ENCODE peak calls at places on chromosomes 16 and 17, in six cellular contexts. X is fibroblast of pulmonary artery, T is HFF-Myc, B is IMR-90, K is heart right ventricle, J is cardiac fibroblast. Z is an unnamed sample.

GRCh38 chr16:87392823-87393679 is 915 bp downstream of the MAP1LC3B start:
- DNase-seq in X (peak; percentile 47), T (no peak), B (peak; percentile 47), K (no peak), J (peak; percentile 56), Z (peak; percentile 46)

GRCh38 chr17:39701012-39701783 is 1.3 kb downstream of the ERBB2 start:
- DNase-seq in X (no peak), T (no peak), B (no peak), K (no peak), J (no peak), Z (no peak)

GRCh38 chr16:78538284-78538683 is 438.8 kb downstream of the WWOX start:
- DNase-seq in X (no peak), T (no peak), B (no peak), K (no peak), J (no peak), Z (no peak)

GRCh38 chr17:1714980-1715802 is 5.0 kb upstream of the TLCD2 start:
- DNase-seq in X (peak; percentile 91), T (no peak), B (peak; percentile 88), K (peak; percentile 92), J (peak; percentile 97), Z (peak; percentile 76)

GRCh38 chr17:43661699-43662431 is at the start of gene MEOX1:
- DNase-seq in X (peak; percentile 54), T (peak; percentile 80), B (peak; percentile 82), K (peak; percentile 56), J (peak; percentile 64), Z (peak; percentile 64)

GRCh38 chr17:67244621-67245072 is 349 bp downstream of the HELZ start:
- DNase-seq in X (no peak), T (no peak), B (no peak), K (no peak), J (no peak), Z (no peak)

GRCh38 chr17:28738680-28739384 is 5.0 kb upstream of the TRAF4 start:
- DNase-seq in X (no peak), T (no peak), B (no peak), K (no peak), J (no peak), Z (no peak)

GRCh38 chr16:26599786-26600107 is 467.0 kb upstream of the C16orf82 start:
- DNase-seq in X (no peak), T (no peak), B (no peak), K (no peak), J (no peak), Z (no peak)

GRCh38 chr17:64061157-64061898 is 40.9 kb upstream of the ICAM2 start:
- DNase-seq in X (peak; percentile 75), T (no peak), B (peak; percentile 36), K (no peak), J (peak; percentile 53), Z (peak; percentile 85)

GRCh38 chr17:62965149-62965648 is 836 bp upstream of the TANC2 start:
- DNase-seq in X (no peak), T (no peak), B (peak; percentile 52), K (no peak), J (no peak), Z (no peak)

GRCh38 chr17:55273579-55274370 is 9.0 kb downstream of the HLF start:
- DNase-seq in X (no peak), T (no peak), B (no peak), K (peak; percentile 71), J (peak; percentile 7), Z (peak; percentile 76)

GRCh38 chr16:72182976-72183375 is 11.0 kb upstream of the PMFBP1 start:
- DNase-seq in X (no peak), T (no peak), B (no peak), K (no peak), J (no peak), Z (no peak)

GRCh38 chr17:69320210-69320907 is 6.6 kb downstream of the ABCA5 start:
- DNase-seq in X (peak; percentile 36), T (no peak), B (no peak), K (no peak), J (peak; percentile 7), Z (peak; percentile 9)

GRCh38 chr17:17114592-17115225 is 72.5 kb downstream of the MPRIP start:
- DNase-seq in X (no peak), T (no peak), B (no peak), K (no peak), J (no peak), Z (no peak)

GRCh38 chr16:67260426-67261063 is 11.8 kb downstream of the SLC9A5 start:
- DNase-seq in X (peak; percentile 79), T (peak; percentile 65), B (peak; percentile 72), K (no peak), J (peak; percentile 77), Z (peak; percentile 55)
- TF ChIP-seq CTCF in X (peak; percentile 81), T (peak; percentile 67), B (peak; percentile 79), K (peak; percentile 60), J (peak; percentile 77), Z (peak; percentile 86)

GRCh38 chr16:325375-326155 is 27.0 kb downstream of the AXIN1 start:
- DNase-seq in X (no peak), T (no peak), B (no peak), K (no peak), J (no peak), Z (no peak)
- H3K4me3 ChIP-seq in X (no peak overlapping the region), T (no peak overlapping the region), B (no peak overlapping the region), K (peak overlapping the region; percentile 24), J (no peak overlapping the region), Z (no peak overlapping the region)

DNA sequence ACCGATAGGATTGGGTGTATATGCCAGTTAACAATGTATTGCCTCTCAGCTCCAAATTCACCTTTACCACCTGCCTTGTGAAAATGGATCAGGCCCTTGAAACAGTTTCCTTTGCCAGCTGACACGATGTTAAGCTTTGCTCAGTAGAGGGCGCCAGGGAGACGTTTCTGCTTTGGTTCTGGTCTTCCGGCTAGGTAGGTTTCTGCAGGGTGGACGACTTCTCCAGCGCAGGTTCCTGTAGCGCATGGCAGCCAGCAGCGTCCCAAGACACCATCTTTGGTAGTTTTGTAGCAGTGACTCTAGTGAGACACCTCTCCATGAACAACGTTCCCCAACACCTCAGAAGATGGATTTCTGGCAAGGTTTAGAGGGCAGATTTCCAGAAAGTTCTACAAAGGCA is 24.0 kb downstream of the SYCE1L start:
- DNase-seq in X (no peak), T (no peak), B (no peak), K (no peak), J (no peak), Z (no peak)
- TF ChIP-seq CTCF in X (peak; percentile 23), T (peak; percentile 46), B (peak; percentile 8), K (no peak), J (peak; percentile 39), Z (peak; percentile 28)

DNA sequence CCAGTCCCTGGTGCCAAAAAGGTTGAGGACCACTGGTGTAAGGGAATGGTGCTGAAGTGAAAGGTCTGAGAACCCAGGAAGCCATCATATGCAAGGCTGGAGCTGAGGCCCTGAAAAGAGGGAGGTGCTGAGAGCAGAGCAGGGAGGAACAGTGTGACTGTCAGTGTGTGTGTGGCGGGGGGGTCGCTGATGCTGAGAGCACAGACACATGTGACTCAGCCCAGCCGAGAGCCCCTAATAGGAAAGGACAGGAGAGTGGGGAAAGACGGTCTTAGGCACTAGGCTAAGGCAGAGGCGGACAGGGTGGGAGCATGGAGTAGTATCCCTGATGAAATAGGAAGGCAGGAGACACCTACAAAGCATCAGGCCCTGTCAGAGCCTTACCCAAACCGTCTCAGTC is 1.2 kb downstream of the B9D1 start:
- DNase-seq in X (no peak), T (no peak), B (no peak), K (no peak), J (no peak), Z (no peak)
- H3K4me3 ChIP-seq in X (no peak overlapping the region), T (peak overlapping the region; percentile 74), B (no peak overlapping the region), K (no peak overlapping the region), J (no peak overlapping the region), Z (no peak overlapping the region)

GRCh38 chr16:67282447-67282805 is 3.1 kb downstream of the PLEKHG4 start:
- DNase-seq in X (no peak), T (no peak), B (no peak), K (no peak), J (no peak), Z (no peak)

GRCh38 chr16:67284699-67285646 is 5.6 kb downstream of the PLEKHG4 start:
- DNase-seq in X (peak; percentile 39), T (no peak), B (peak; percentile 12), K (peak; percentile 23), J (peak; percentile 50), Z (peak; percentile 21)

GRCh38 chr16:67281536-67282446 is 2.5 kb downstream of the PLEKHG4 start:
- DNase-seq in X (no peak), T (no peak), B (no peak), K (no peak), J (no peak), Z (no peak)

GRCh38 chr16:67283826-67284555 is 4.7 kb downstream of the PLEKHG4 start:
- DNase-seq in X (no peak), T (no peak), B (no peak), K (no peak), J (no peak), Z (no peak)

GRCh38 chr16:67283039-67283825 is 3.9 kb downstream of the PLEKHG4 start:
- DNase-seq in X (peak; percentile 56), T (no peak), B (peak; percentile 44), K (no peak), J (peak; percentile 23), Z (peak; percentile 57)
- TF ChIP-seq CTCF in X (peak; percentile 6), T (no peak), B (no peak), K (no peak), J (peak; percentile 8), Z (no peak)

DNA sequence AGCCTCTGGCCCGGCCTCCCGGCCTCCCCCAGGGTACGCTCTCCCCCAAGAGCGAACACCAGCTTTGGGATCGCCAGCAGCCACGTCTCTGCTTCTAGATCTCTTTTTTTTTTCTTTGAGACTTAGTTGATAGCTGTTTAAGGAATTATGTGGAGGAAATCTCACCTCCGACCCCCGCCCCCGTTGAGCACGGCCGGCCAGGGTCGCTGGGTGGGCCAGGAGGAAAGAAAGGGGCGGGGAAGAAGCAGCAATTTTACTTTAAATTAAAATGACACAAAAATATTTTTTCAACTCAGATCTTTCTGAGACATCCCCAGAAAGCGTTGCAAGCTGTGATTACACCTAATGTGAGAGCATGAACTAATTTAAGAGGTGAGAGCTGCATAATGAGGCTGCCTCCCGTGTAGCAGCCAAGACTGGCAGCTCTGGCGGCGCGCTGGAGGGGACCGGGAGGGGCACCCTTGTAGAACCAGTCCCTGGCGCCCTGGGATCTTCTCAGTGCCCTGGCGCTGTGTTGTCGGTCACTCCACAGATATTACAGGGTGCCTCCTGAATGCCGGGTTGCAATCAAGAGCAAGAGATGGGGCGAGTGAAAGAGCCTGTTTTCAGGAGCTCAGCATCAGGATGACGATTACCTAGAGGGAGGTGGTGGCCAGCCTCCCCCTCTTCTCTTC is 1.9 kb upstream of the CBLN1 start:
- DNase-seq in X (no peak), T (no peak), B (no peak), K (no peak), J (no peak), Z (no peak)
- H3K4me3 ChIP-seq in X (no peak overlapping the region), T (no peak overlapping the region), B (no peak overlapping the region), K (peak overlapping the region; percentile 56), J (no peak overlapping the region), Z (no peak overlapping the region)

GRCh38 chr17:27579897-27580321 is 51.1 kb upstream of the LGALS9 start:
- DNase-seq in X (no peak), T (no peak), B (no peak), K (no peak), J (no peak), Z (no peak)

GRCh38 chr17:27579304-27579703 is 51.7 kb upstream of the LGALS9 start:
- DNase-seq in X (no peak), T (no peak), B (no peak), K (no peak), J (no peak), Z (no peak)

GRCh38 chr17:27577884-27578717 is 52.9 kb upstream of the LGALS9 start:
- DNase-seq in X (peak; percentile 70), T (no peak), B (peak; percentile 73), K (peak; percentile 27), J (peak; percentile 79), Z (no peak)

GRCh38 chr17:27577124-27577761 is 53.7 kb upstream of the LGALS9 start:
- DNase-seq in X (peak; percentile 61), T (no peak), B (peak; percentile 82), K (no peak), J (peak; percentile 69), Z (peak; percentile 24)

GRCh38 chr17:27578718-27579085 is 52.3 kb upstream of the LGALS9 start:
- DNase-seq in X (no peak), T (no peak), B (peak; percentile 68), K (no peak), J (peak; percentile 39), Z (peak; percentile 26)
- TF ChIP-seq CTCF in X (no peak), T (no peak), B (no peak), K (no peak), J (no peak), Z (peak; percentile 5)